ENCODE peak calls at places on chromosomes 4 and X, in ten cellular contexts. G, C, O, E, S, K, H, Q, W and D are unnamed samples.

GRCh38 chrX:121671649-121672048 is 624.2 kb downstream of the GLUD2 start:
- DNase-seq in G (no peak), C (no peak), O (no peak), E (no peak), S (no peak), K (no peak), H (no peak), Q (no peak), W (no peak), D (no peak)

GRCh38 chr4:32987111-32987510 is 2266.9 kb downstream of the PCDH7 start:
- DNase-seq in G (no peak), C (no peak), O (no peak), E (no peak), S (no peak), K (no peak), H (no peak), Q (no peak), W (no peak), D (no peak)

GRCh38 chr4:82753725-82754410 is 44.7 kb downstream of the SCD5 start:
- DNase-seq in G (no peak), C (no peak), O (peak; percentile 64), E (no peak), S (no peak), K (no peak), H (peak; percentile 61), Q (no peak), W (no peak), D (peak; percentile 50)

GRCh38 chr4:153788419-153789276 is at the start of gene SFRP2:
- DNase-seq in G (no peak), C (peak; percentile 65), O (no peak), E (peak; percentile 91), S (no peak), K (no peak), H (no peak), Q (no peak), W (no peak), D (no peak)

GRCh38 chr4:82524570-82525152 is 37.1 kb downstream of the TMEM150C start:
- DNase-seq in G (no peak), C (no peak), O (no peak), E (peak; percentile 89), S (no peak), K (no peak), H (no peak), Q (no peak), W (no peak), D (no peak)

GRCh38 chr4:59945277-59945676 is 1254.8 kb upstream of the ADGRL3 start:
- DNase-seq in G (no peak), C (no peak), O (no peak), E (no peak), S (no peak), K (no peak), H (no peak), Q (no peak), W (peak; percentile 53), D (no peak)

GRCh38 chrX:26783512-26784225 is 567.7 kb downstream of the MAGEB5 start:
- DNase-seq in G (no peak), C (no peak), O (peak; percentile 74), E (peak; percentile 60), S (no peak), K (peak; percentile 40), H (peak; percentile 30), Q (no peak), W (peak; percentile 25), D (peak; percentile 50)

GRCh38 chr4:18322111-18322510 is 300.6 kb upstream of the LCORL start:
- DNase-seq in G (no peak), C (no peak), O (no peak), E (no peak), S (no peak), K (no peak), H (no peak), Q (no peak), W (no peak), D (peak; percentile 14)

GRCh38 chrX:140712413-140713173 is 3.0 kb downstream of the LINC00632 start:
- DNase-seq in G (peak; percentile 1), C (peak; percentile 70), O (peak; percentile 73), E (peak; percentile 94), S (peak; percentile 88), K (peak; percentile 22), H (no peak), Q (peak; percentile 45), W (peak; percentile 46), D (no peak)
- H3K4me3 ChIP-seq in G (no peak overlapping the region), C (no peak overlapping the region), O (peak overlapping the region; percentile 45), E (no peak overlapping the region), S (peak overlapping the region; percentile 39), K (peak overlapping the region; percentile 29), H (no peak overlapping the region), Q (no peak overlapping the region), W (peak overlapping the region; percentile 44), D (no peak overlapping the region)

GRCh38 chr4:16237715-16238114 is 11.4 kb upstream of the TAPT1 start:
- DNase-seq in G (no peak), C (no peak), O (no peak), E (no peak), S (no peak), K (no peak), H (no peak), Q (no peak), W (no peak), D (no peak)

GRCh38 chr4:16238304-16238703 is 12.0 kb upstream of the TAPT1 start:
- DNase-seq in G (no peak), C (no peak), O (no peak), E (peak; percentile 50), S (no peak), K (no peak), H (no peak), Q (no peak), W (no peak), D (no peak)

GRCh38 chr4:16239086-16239485 is 12.8 kb upstream of the TAPT1 start:
- DNase-seq in G (no peak), C (no peak), O (no peak), E (no peak), S (no peak), K (no peak), H (no peak), Q (no peak), W (no peak), D (no peak)

GRCh38 chr4:16233569-16234177 is 7.4 kb upstream of the TAPT1 start:
- DNase-seq in G (no peak), C (no peak), O (no peak), E (no peak), S (no peak), K (no peak), H (no peak), Q (no peak), W (no peak), D (no peak)

GRCh38 chr4:16236402-16237023 is 10.2 kb upstream of the TAPT1 start:
- DNase-seq in G (no peak), C (no peak), O (no peak), E (peak; percentile 69), S (no peak), K (no peak), H (no peak), Q (no peak), W (no peak), D (no peak)
- H3K4me3 ChIP-seq in G (no peak overlapping the region), C (no peak overlapping the region), O (no peak overlapping the region), E (no peak overlapping the region), S (no peak overlapping the region), K (no peak overlapping the region), H (no peak overlapping the region), Q (no peak overlapping the region), W (no peak overlapping the region), D (no peak overlapping the region)

GRCh38 chrX:114584434-114584943 is 603 bp downstream of the HTR2C start:
- DNase-seq in G (no peak), C (peak; percentile 59), O (no peak), E (peak; percentile 36), S (no peak), K (no peak), H (no peak), Q (no peak), W (no peak), D (no peak)

GRCh38 chrX:114582698-114583395 is 1.0 kb upstream of the HTR2C start:
- DNase-seq in G (no peak), C (no peak), O (no peak), E (peak; percentile 28), S (no peak), K (no peak), H (no peak), Q (no peak), W (no peak), D (no peak)

GRCh38 chrX:114582264-114582632 is 1.6 kb upstream of the HTR2C start:
- DNase-seq in G (no peak), C (no peak), O (no peak), E (no peak), S (no peak), K (no peak), H (no peak), Q (no peak), W (no peak), D (no peak)

GRCh38 chrX:114583646-114584433 is at the start of gene HTR2C:
- DNase-seq in G (no peak), C (no peak), O (no peak), E (peak; percentile 39), S (no peak), K (no peak), H (no peak), Q (no peak), W (no peak), D (no peak)

GRCh38 chrX:114584983-114585842 is 1.3 kb downstream of the HTR2C start:
- DNase-seq in G (no peak), C (no peak), O (no peak), E (peak; percentile 3), S (no peak), K (no peak), H (no peak), Q (no peak), W (no peak), D (no peak)
- H3K4me3 ChIP-seq in G (no peak overlapping the region), C (no peak overlapping the region), O (no peak overlapping the region), E (no peak overlapping the region), S (no peak overlapping the region), K (no peak overlapping the region), H (no peak overlapping the region), Q (no peak overlapping the region), W (no peak overlapping the region), D (no peak overlapping the region)

GRCh38 chr4:26804451-26804850 is 56.2 kb upstream of the STIM2 start:
- DNase-seq in G (no peak), C (no peak), O (no peak), E (no peak), S (no peak), K (no peak), H (no peak), Q (no peak), W (no peak), D (no peak)

GRCh38 chr4:26806331-26806730 is 54.3 kb upstream of the STIM2 start:
- DNase-seq in G (no peak), C (no peak), O (no peak), E (no peak), S (no peak), K (no peak), H (no peak), Q (no peak), W (peak; percentile 14), D (no peak)

GRCh38 chr4:26803462-26803861 is 57.2 kb upstream of the STIM2 start:
- DNase-seq in G (no peak), C (no peak), O (peak; percentile 99), E (peak; percentile 72), S (no peak), K (no peak), H (no peak), Q (no peak), W (no peak), D (peak; percentile 88)

GRCh38 chr4:26802790-26803189 is 57.9 kb upstream of the STIM2 start:
- DNase-seq in G (no peak), C (no peak), O (peak; percentile 79), E (peak; percentile 44), S (no peak), K (no peak), H (no peak), Q (no peak), W (no peak), D (peak; percentile 45)

DNA sequence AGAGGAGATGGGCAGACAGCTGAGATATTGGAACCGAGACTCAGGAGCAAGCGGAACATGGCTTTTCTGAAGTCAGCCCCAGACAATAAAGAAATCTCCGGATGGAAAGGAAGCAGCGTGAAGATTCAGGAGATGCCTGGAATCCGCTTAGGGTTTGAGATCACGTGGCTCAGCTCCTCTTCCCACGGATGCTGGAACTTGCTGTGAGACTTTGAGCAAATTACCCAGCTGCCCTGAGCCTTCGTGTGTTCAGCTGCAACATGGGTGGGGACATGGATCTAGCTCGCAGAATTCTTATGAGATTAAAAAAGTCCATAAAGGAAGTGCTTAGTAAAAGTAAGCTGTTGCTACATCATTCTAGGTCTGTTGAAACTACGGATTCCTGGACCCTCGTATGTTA is 55.8 kb upstream of the STIM2 start:
- DNase-seq in G (no peak), C (no peak), O (no peak), E (no peak), S (no peak), K (no peak), H (no peak), Q (no peak), W (no peak), D (no peak)
- H3K4me3 ChIP-seq in G (no peak overlapping the region), C (no peak overlapping the region), O (no peak overlapping the region), E (no peak overlapping the region), S (no peak overlapping the region), K (no peak overlapping the region), H (no peak overlapping the region), Q (no peak overlapping the region), W (no peak overlapping the region), D (no peak overlapping the region)